ENCODE peak calls at places on chromosomes 12 and 14, in five cellular contexts. One of them, this sample, is unnamed.

GRCh38 chr12:52147367-52147972 is 44.3 kb downstream of the KRT80 start:
- DNase-seq in transverse colon: peak; percentile 95
- DNase-seq in SK-N-SH: peak; percentile 58
- DNase-seq in ovary: peak; percentile 83
- DNase-seq in Karpas-422: no peak
- DNase-seq in this sample: peak; percentile 81

GRCh38 chr14:99327050-99327449 is 55.1 kb upstream of the BCL11B start:
- DNase-seq in transverse colon: no peak
- DNase-seq in SK-N-SH: peak; percentile 15
- DNase-seq in ovary: no peak
- DNase-seq in Karpas-422: peak; percentile 57
- DNase-seq in this sample: no peak

GRCh38 chr12:1932264-1932777 is 13.9 kb upstream of the CACNA2D4 start:
- DNase-seq in transverse colon: peak; percentile 79
- DNase-seq in SK-N-SH: peak; percentile 86
- DNase-seq in ovary: no peak
- DNase-seq in Karpas-422: no peak
- DNase-seq in this sample: peak; percentile 62

GRCh38 chr12:77072833-77073495 is 7.6 kb upstream of the E2F7 start:
- DNase-seq in transverse colon: no peak
- DNase-seq in SK-N-SH: no peak
- DNase-seq in ovary: no peak
- DNase-seq in Karpas-422: no peak
- DNase-seq in this sample: no peak

GRCh38 chr12:111407371-111408115 is 1.8 kb downstream of the SH2B3 start:
- DNase-seq in transverse colon: no peak
- DNase-seq in SK-N-SH: peak; percentile 43
- DNase-seq in ovary: no peak
- DNase-seq in Karpas-422: no peak
- DNase-seq in this sample: no peak

GRCh38 chr14:95452176-95452889 is 64.1 kb downstream of the SYNE3 start:
- DNase-seq in transverse colon: no peak
- DNase-seq in SK-N-SH: peak; percentile 56
- DNase-seq in ovary: no peak
- DNase-seq in Karpas-422: peak; percentile 82
- DNase-seq in this sample: no peak

GRCh38 chr14:52338282-52338681 is 24.2 kb downstream of the PTGER2 start:
- DNase-seq in transverse colon: no peak
- DNase-seq in SK-N-SH: no peak
- DNase-seq in ovary: no peak
- DNase-seq in Karpas-422: no peak
- DNase-seq in this sample: no peak

GRCh38 chr14:64880382-64881121 is 845 bp upstream of the SPTB start:
- DNase-seq in transverse colon: peak; percentile 43
- DNase-seq in SK-N-SH: peak; percentile 89
- DNase-seq in ovary: peak; percentile 15
- DNase-seq in Karpas-422: peak; percentile 73
- DNase-seq in this sample: peak; percentile 53

GRCh38 chr12:8784464-8784863 is 38.0 kb upstream of the A2ML1 start:
- DNase-seq in transverse colon: no peak
- DNase-seq in SK-N-SH: peak; percentile 54
- DNase-seq in ovary: no peak
- DNase-seq in Karpas-422: no peak
- DNase-seq in this sample: no peak

GRCh38 chr12:126862500-126862899 is 1404.5 kb upstream of the TMEM132C start:
- DNase-seq in transverse colon: no peak
- DNase-seq in SK-N-SH: no peak
- DNase-seq in ovary: no peak
- DNase-seq in Karpas-422: no peak
- DNase-seq in this sample: no peak

GRCh38 chr12:114687269-114687605 is 3.3 kb upstream of the TBX3 start:
- DNase-seq in transverse colon: no peak
- DNase-seq in SK-N-SH: no peak
- DNase-seq in ovary: no peak
- DNase-seq in Karpas-422: no peak
- DNase-seq in this sample: no peak

GRCh38 chr12:79690606-79691298 is at the start of gene PAWR:
- DNase-seq in transverse colon: peak; percentile 86
- DNase-seq in SK-N-SH: peak; percentile 67
- DNase-seq in ovary: peak; percentile 72
- DNase-seq in Karpas-422: peak; percentile 93
- DNase-seq in this sample: peak; percentile 81

GRCh38 chr12:75710361-75711069 is 199.1 kb upstream of the KRR1 start:
- DNase-seq in transverse colon: no peak
- DNase-seq in SK-N-SH: no peak
- DNase-seq in ovary: no peak
- DNase-seq in Karpas-422: no peak
- DNase-seq in this sample: no peak

GRCh38 chr14:30242742-30243141 is 315.1 kb upstream of the PRKD1 start:
- DNase-seq in transverse colon: no peak
- DNase-seq in SK-N-SH: no peak
- DNase-seq in ovary: no peak
- DNase-seq in Karpas-422: no peak
- DNase-seq in this sample: no peak

GRCh38 chr14:61566537-61567225 is 128.6 kb upstream of the HIF1A start:
- DNase-seq in transverse colon: no peak
- DNase-seq in SK-N-SH: no peak
- DNase-seq in ovary: no peak
- DNase-seq in Karpas-422: no peak
- DNase-seq in this sample: no peak

GRCh38 chr12:34368079-34368478 is 345.8 kb downstream of the ALG10 start:
- DNase-seq in transverse colon: no peak
- DNase-seq in SK-N-SH: no peak
- DNase-seq in ovary: no peak
- DNase-seq in Karpas-422: no peak
- DNase-seq in this sample: no peak

GRCh38 chr14:68774771-68775613 is 17.9 kb downstream of the ZFP36L1 start:
- DNase-seq in transverse colon: no peak
- DNase-seq in SK-N-SH: no peak
- DNase-seq in ovary: no peak
- DNase-seq in Karpas-422: no peak
- DNase-seq in this sample: no peak

GRCh38 chr12:115176741-115177400 is 492.9 kb upstream of the TBX3 start:
- DNase-seq in transverse colon: no peak
- DNase-seq in SK-N-SH: peak; percentile 13
- DNase-seq in ovary: no peak
- DNase-seq in Karpas-422: no peak
- DNase-seq in this sample: no peak

GRCh38 chr14:35687335-35687939 is 121.7 kb downstream of the RALGAPA1 start:
- DNase-seq in transverse colon: peak; percentile 15
- DNase-seq in SK-N-SH: peak; percentile 46
- DNase-seq in ovary: no peak
- DNase-seq in Karpas-422: peak; percentile 91
- DNase-seq in this sample: peak; percentile 46

GRCh38 chr12:24705741-24706358 is 243.1 kb downstream of the BCAT1 start:
- DNase-seq in transverse colon: peak; percentile 27
- DNase-seq in SK-N-SH: no peak
- DNase-seq in ovary: no peak
- DNase-seq in Karpas-422: peak; percentile 73
- DNase-seq in this sample: no peak
- H3K4me3 ChIP-seq in transverse colon: no peak overlapping the region
- H3K4me3 ChIP-seq in SK-N-SH: no peak overlapping the region
- H3K4me3 ChIP-seq in ovary: no peak overlapping the region
- H3K4me3 ChIP-seq in Karpas-422: no peak overlapping the region
- H3K4me3 ChIP-seq in this sample: no peak overlapping the region

GRCh38 chr14:84028205-84028604 is 1501.7 kb upstream of the FLRT2 start:
- DNase-seq in transverse colon: no peak
- DNase-seq in SK-N-SH: no peak
- DNase-seq in ovary: no peak
- DNase-seq in Karpas-422: no peak
- DNase-seq in this sample: no peak
- H3K9me3 ChIP-seq in transverse colon: peaks cover 3% of the 10 kb centered on the region
- H3K9me3 ChIP-seq in SK-N-SH: no peaks in the 10 kb centered on the region
- H3K9me3 ChIP-seq in ovary: no peaks in the 10 kb centered on the region
- H3K9me3 ChIP-seq in Karpas-422: no peaks in the 10 kb centered on the region
- H3K9me3 ChIP-seq in this sample: no peaks in the 10 kb centered on the region

GRCh38 chr12:101604132-101604531 is 9.4 kb downstream of the MYBPC1 start:
- DNase-seq in transverse colon: no peak
- DNase-seq in SK-N-SH: no peak
- DNase-seq in ovary: no peak
- DNase-seq in Karpas-422: no peak
- DNase-seq in this sample: no peak
- H3K4me1 ChIP-seq in transverse colon: peaks cover 42% of the 10 kb centered on the region
- H3K4me1 ChIP-seq in SK-N-SH: no peaks in the 10 kb centered on the region
- H3K4me1 ChIP-seq in ovary: no peaks in the 10 kb centered on the region
- H3K4me1 ChIP-seq in Karpas-422: no peaks in the 10 kb centered on the region
- H3K4me1 ChIP-seq in this sample: no peaks in the 10 kb centered on the region

GRCh38 chr12:108921946-108922345 is 42.1 kb downstream of the DAO start:
- DNase-seq in transverse colon: no peak
- DNase-seq in SK-N-SH: no peak
- DNase-seq in ovary: no peak
- DNase-seq in Karpas-422: no peak
- DNase-seq in this sample: no peak
- H3K4me3 ChIP-seq in transverse colon: no peak overlapping the region
- H3K4me3 ChIP-seq in SK-N-SH: no peak overlapping the region
- H3K4me3 ChIP-seq in ovary: no peak overlapping the region
- H3K4me3 ChIP-seq in Karpas-422: no peak overlapping the region
- H3K4me3 ChIP-seq in this sample: no peak overlapping the region

GRCh38 chr14:66652736-66653135 is 144.8 kb downstream of the GPHN start:
- DNase-seq in transverse colon: no peak
- DNase-seq in SK-N-SH: no peak
- DNase-seq in ovary: no peak
- DNase-seq in Karpas-422: no peak
- DNase-seq in this sample: no peak
- H3K9me3 ChIP-seq in transverse colon: peaks cover 10% of the 10 kb centered on the region
- H3K9me3 ChIP-seq in SK-N-SH: no peaks in the 10 kb centered on the region
- H3K9me3 ChIP-seq in ovary: no peaks in the 10 kb centered on the region
- H3K9me3 ChIP-seq in Karpas-422: peaks cover 16% of the 10 kb centered on the region
- H3K9me3 ChIP-seq in this sample: no peaks in the 10 kb centered on the region

DNA sequence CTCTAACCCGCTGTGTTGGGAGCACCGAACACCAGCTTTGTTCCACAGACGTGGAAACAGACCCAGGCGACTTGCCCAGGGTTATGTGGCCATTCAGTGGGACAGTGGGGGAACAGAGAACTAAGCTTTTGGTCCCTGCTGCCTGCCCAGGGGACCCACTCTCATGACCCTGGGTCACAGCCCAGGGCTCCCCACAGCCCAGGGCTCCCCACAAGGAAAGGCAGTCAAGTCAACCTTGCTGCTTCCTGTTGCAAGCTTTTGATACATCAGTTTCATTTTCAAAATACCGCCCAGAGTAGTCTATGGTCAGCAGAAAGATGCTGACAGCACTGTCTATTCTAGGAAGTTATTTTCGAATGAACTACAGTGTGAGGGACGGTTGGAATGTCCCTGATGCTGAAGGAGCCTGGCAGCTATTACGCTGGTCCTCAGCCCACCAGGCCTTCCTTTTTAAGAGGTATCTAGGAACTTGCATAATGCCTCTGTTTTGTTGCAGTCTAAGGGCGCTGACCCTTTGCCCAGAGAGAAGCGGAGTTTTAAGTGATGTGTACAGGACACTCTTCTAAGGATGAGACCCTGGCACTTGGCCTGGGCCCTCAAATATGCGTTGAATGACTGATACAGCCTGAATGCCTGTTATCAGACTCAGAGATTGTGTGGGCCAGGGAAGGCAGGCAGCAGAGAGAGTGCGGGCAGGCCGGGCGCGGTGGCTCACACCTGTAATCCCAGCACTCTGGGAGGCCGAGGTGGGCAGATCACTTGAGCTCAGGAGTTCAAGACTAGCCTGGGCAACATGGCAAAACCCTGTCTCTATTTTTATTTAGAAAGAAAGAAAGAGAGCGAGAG is 12.6 kb upstream of the TTC7B start:
- DNase-seq in transverse colon: peak; percentile 33
- DNase-seq in SK-N-SH: no peak
- DNase-seq in ovary: peak; percentile 32
- DNase-seq in Karpas-422: no peak
- DNase-seq in this sample: no peak
- H3K4me1 ChIP-seq in transverse colon: peaks cover 8% of the 10 kb centered on the region
- H3K4me1 ChIP-seq in SK-N-SH: no peaks in the 10 kb centered on the region
- H3K4me1 ChIP-seq in ovary: peaks cover 5% of the 10 kb centered on the region
- H3K4me1 ChIP-seq in Karpas-422: no peaks in the 10 kb centered on the region
- H3K4me1 ChIP-seq in this sample: peaks cover 4% of the 10 kb centered on the region

GRCh38 chr12:82968644-82969339 is 282.1 kb downstream of the TMTC2 start:
- DNase-seq in transverse colon: no peak
- DNase-seq in SK-N-SH: peak; percentile 63
- DNase-seq in ovary: no peak
- DNase-seq in Karpas-422: no peak
- DNase-seq in this sample: no peak

GRCh38 chr12:82970614-82971013 is 283.9 kb downstream of the TMTC2 start:
- DNase-seq in transverse colon: no peak
- DNase-seq in SK-N-SH: no peak
- DNase-seq in ovary: no peak
- DNase-seq in Karpas-422: no peak
- DNase-seq in this sample: no peak

GRCh38 chr12:82972624-82973023 is 285.9 kb downstream of the TMTC2 start:
- DNase-seq in transverse colon: no peak
- DNase-seq in SK-N-SH: no peak
- DNase-seq in ovary: no peak
- DNase-seq in Karpas-422: no peak
- DNase-seq in this sample: no peak

GRCh38 chr12:82973601-82974000 is 286.9 kb downstream of the TMTC2 start:
- DNase-seq in transverse colon: no peak
- DNase-seq in SK-N-SH: no peak
- DNase-seq in ovary: no peak
- DNase-seq in Karpas-422: no peak
- DNase-seq in this sample: no peak
- H3K4me3 ChIP-seq in transverse colon: no peak overlapping the region
- H3K4me3 ChIP-seq in SK-N-SH: no peak overlapping the region
- H3K4me3 ChIP-seq in ovary: no peak overlapping the region
- H3K4me3 ChIP-seq in Karpas-422: no peak overlapping the region
- H3K4me3 ChIP-seq in this sample: no peak overlapping the region

DNA sequence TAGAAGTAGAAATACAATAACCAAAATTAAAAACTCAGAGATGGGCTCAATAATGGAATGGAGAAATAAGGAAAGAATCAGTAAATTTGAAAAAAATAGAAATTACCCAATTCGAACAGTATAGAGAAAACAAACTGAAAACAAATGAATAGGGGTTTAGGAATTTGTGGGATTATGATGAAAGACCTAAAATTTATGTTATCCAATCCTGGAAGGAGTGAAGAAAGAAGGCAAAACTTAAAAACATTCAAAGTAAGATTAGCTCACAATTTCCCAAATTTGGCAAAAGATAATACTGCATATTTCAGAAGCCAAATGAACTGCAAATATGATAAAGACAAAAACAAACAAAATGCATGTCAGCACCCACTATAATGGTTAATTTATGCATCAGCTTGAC is 177.1 kb downstream of the CCDC91 start:
- DNase-seq in transverse colon: no peak
- DNase-seq in SK-N-SH: no peak
- DNase-seq in ovary: no peak
- DNase-seq in Karpas-422: no peak
- DNase-seq in this sample: no peak
- H3K9me3 ChIP-seq in transverse colon: peaks cover 26% of the 10 kb centered on the region
- H3K9me3 ChIP-seq in SK-N-SH: peaks cover 14% of the 10 kb centered on the region
- H3K9me3 ChIP-seq in ovary: peaks cover 13% of the 10 kb centered on the region
- H3K9me3 ChIP-seq in Karpas-422: peaks cover 17% of the 10 kb centered on the region
- H3K9me3 ChIP-seq in this sample: no peaks in the 10 kb centered on the region

This sample was measured in testis.